ENCODE peak calls at places on chromosomes 7 and 10, in eight cellular contexts. S, M, H, C, J, K, R and P are unnamed samples.

GRCh38 chr7:3482147-3482921 is 181.3 kb downstream of the SDK1 start:
- DNase-seq in S (peak; percentile 67), C (no peak), K (no peak), J (peak; percentile 64), H (peak; percentile 62), R (no peak), M (peak; percentile 65), P (peak; percentile 53)

GRCh38 chr10:34464000-34464399 is 351.1 kb downstream of the PARD3 start:
- DNase-seq in J (no peak), M (no peak), C (no peak), S (no peak), R (no peak), H (no peak), K (no peak), P (peak; percentile 33)

GRCh38 chr7:129779602-129780256 is 168.2 kb downstream of the NRF1 start:
- DNase-seq in R (peak; percentile 42), K (no peak), C (peak; percentile 85), H (no peak), S (peak; percentile 64), M (no peak), J (peak; percentile 43), P (peak; percentile 70)

GRCh38 chr10:120969219-120969645 is 118.1 kb downstream of the WDR11 start:
- DNase-seq in K (no peak), J (peak; percentile 77), C (no peak), R (no peak), M (peak; percentile 30), S (no peak), H (no peak), P (peak; percentile 53)

GRCh38 chr7:158991824-158992621 is 135.7 kb downstream of the DYNC2I1 start:
- DNase-seq in M (no peak), K (no peak), H (no peak), R (no peak), J (peak; percentile 16), C (peak; percentile 73), S (no peak), P (no peak)

GRCh38 chr10:48389272-48389671 is 82.8 kb downstream of the MAPK8 start:
- DNase-seq in S (no peak), H (no peak), C (no peak), J (no peak), R (no peak), M (peak; percentile 35), K (no peak), P (peak; percentile 30)

GRCh38 chr7:141045126-141045841 is 28.6 kb upstream of the TMEM178B start:
- DNase-seq in K (no peak), C (no peak), M (peak; percentile 15), J (no peak), R (no peak), S (no peak), H (peak; percentile 46), P (peak; percentile 99)

GRCh38 chr7:149207324-149208035 is 12.1 kb downstream of the ZNF282 start:
- DNase-seq in C (no peak), S (no peak), R (no peak), M (no peak), J (no peak), K (no peak), H (no peak), P (no peak)

GRCh38 chr7:4753610-4754432 is 21.6 kb upstream of the AP5Z1 start:
- DNase-seq in J (peak; percentile 53), R (peak; percentile 75), S (peak; percentile 75), M (peak; percentile 36), H (peak; percentile 82), C (peak; percentile 92), K (peak; percentile 81), P (peak; percentile 74)

GRCh38 chr7:130363156-130363847 is 17.0 kb upstream of the CPA1 start:
- DNase-seq in S (no peak), C (no peak), R (no peak), M (peak; percentile 96), K (no peak), H (peak; percentile 76), J (peak; percentile 99), P (peak; percentile 99)

GRCh38 chr10:21030096-21030495 is 133.0 kb upstream of the NEBL start:
- DNase-seq in J (peak; percentile 47), M (peak; percentile 78), C (peak; percentile 64), S (no peak), H (peak; percentile 68), R (no peak), K (no peak), P (peak; percentile 9)

GRCh38 chr10:103854265-103854686 is 1.1 kb downstream of the SH3PXD2A start:
- DNase-seq in K (no peak), C (no peak), R (no peak), J (no peak), H (peak; percentile 29), M (no peak), S (peak; percentile 74), P (no peak)

GRCh38 chr7:129332354-129333056 is 101.7 kb upstream of the STRIP2 start:
- DNase-seq in S (no peak), R (no peak), K (no peak), J (peak; percentile 87), H (peak; percentile 37), C (no peak), M (peak; percentile 69), P (peak; percentile 28)

GRCh38 chr7:104272767-104273384 is 55.5 kb upstream of the LHFPL3 start:
- DNase-seq in K (no peak), S (peak; percentile 30), H (peak; percentile 41), M (peak; percentile 62), J (peak; percentile 65), C (no peak), R (no peak), P (peak; percentile 59)

GRCh38 chr10:11144626-11145497 is 127.2 kb downstream of the CELF2 start:
- DNase-seq in C (no peak), H (no peak), S (no peak), K (no peak), M (no peak), J (no peak), R (no peak), P (no peak)

GRCh38 chr10:71807557-71808510 is 34.5 kb upstream of the VSIR start:
- DNase-seq in S (no peak), R (no peak), H (no peak), C (no peak), J (no peak), K (no peak), M (no peak), P (no peak)

GRCh38 chr7:39400836-39401235 is 165.4 kb upstream of the YAE1 start:
- DNase-seq in K (no peak), C (no peak), H (no peak), R (no peak), J (no peak), M (no peak), S (no peak), P (no peak)

GRCh38 chr7:104908636-104909035 is 105.4 kb upstream of the KMT2E start:
- DNase-seq in S (no peak), C (no peak), K (no peak), R (no peak), M (no peak), J (no peak), H (no peak), P (no peak)

GRCh38 chr7:138934861-138935260 is 46.3 kb downstream of the KIAA1549 start:
- DNase-seq in K (no peak), S (no peak), H (no peak), M (peak; percentile 64), R (no peak), C (no peak), J (peak; percentile 62), P (peak; percentile 71)